ENCODE peak calls at places on chromosomes 7 and 10, in nine cellular contexts. One of them, this sample, is unnamed. For H3K4me1 and H3K9me3, the result is how much of the 10 kb centered on the place peaks cover.

GRCh38 chr7:32459767-32460166 is 30.4 kb downstream of the LSM5 start:
- DNase-seq in Peyer's patch: no peak
- DNase-seq in colonic mucosa: no peak
- DNase-seq in lower lobe of right lung: no peak
- DNase-seq in ascending aorta: no peak
- DNase-seq in heart right ventricle: no peak
- DNase-seq in keratinocyte: no peak
- DNase-seq in neural progenitor cell: no peak
- DNase-seq in IMR-90: no peak
- DNase-seq in this sample: no peak

GRCh38 chr10:79024716-79025112 is 44.1 kb upstream of the ZMIZ1 start:
- DNase-seq in heart right ventricle: no peak
- DNase-seq in colonic mucosa: no peak
- DNase-seq in keratinocyte: no peak
- DNase-seq in lower lobe of right lung: peak
- DNase-seq in Peyer's patch: no peak
- DNase-seq in neural progenitor cell: no peak
- DNase-seq in ascending aorta: no peak
- DNase-seq in IMR-90: no peak
- DNase-seq in this sample: no peak

GRCh38 chr7:101165075-101165957 is at the start of gene VGF:
- DNase-seq in IMR-90: peak
- DNase-seq in lower lobe of right lung: peak
- DNase-seq in neural progenitor cell: peak
- DNase-seq in ascending aorta: peak
- DNase-seq in Peyer's patch: peak
- DNase-seq in colonic mucosa: peak
- DNase-seq in keratinocyte: no peak
- DNase-seq in heart right ventricle: peak
- DNase-seq in this sample: peak

GRCh38 chr10:89535185-89536012 is at the start of gene SLC16A12:
- DNase-seq in keratinocyte: no peak
- DNase-seq in heart right ventricle: peak
- DNase-seq in colonic mucosa: no peak
- DNase-seq in Peyer's patch: no peak
- DNase-seq in ascending aorta: no peak
- DNase-seq in neural progenitor cell: peak
- DNase-seq in IMR-90: no peak
- DNase-seq in lower lobe of right lung: peak
- DNase-seq in this sample: no peak

GRCh38 chr10:104556831-104557230 is 84.3 kb upstream of the SORCS3 start:
- DNase-seq in keratinocyte: no peak
- DNase-seq in colonic mucosa: no peak
- DNase-seq in Peyer's patch: no peak
- DNase-seq in IMR-90: no peak
- DNase-seq in neural progenitor cell: no peak
- DNase-seq in lower lobe of right lung: no peak
- DNase-seq in ascending aorta: no peak
- DNase-seq in heart right ventricle: no peak
- DNase-seq in this sample: no peak

GRCh38 chr7:1112625-1113547 is 25.0 kb downstream of the GPER1 start:
- DNase-seq in lower lobe of right lung: peak
- DNase-seq in IMR-90: no peak
- DNase-seq in colonic mucosa: no peak
- DNase-seq in keratinocyte: no peak
- DNase-seq in neural progenitor cell: no peak
- DNase-seq in ascending aorta: no peak
- DNase-seq in Peyer's patch: no peak
- DNase-seq in heart right ventricle: no peak
- DNase-seq in this sample: no peak

GRCh38 chr7:29414216-29414615 is 149.4 kb upstream of the PRR15 start:
- DNase-seq in lower lobe of right lung: no peak
- DNase-seq in colonic mucosa: no peak
- DNase-seq in keratinocyte: no peak
- DNase-seq in IMR-90: no peak
- DNase-seq in Peyer's patch: no peak
- DNase-seq in ascending aorta: no peak
- DNase-seq in neural progenitor cell: no peak
- DNase-seq in heart right ventricle: no peak
- DNase-seq in this sample: no peak

GRCh38 chr7:115911466-115911865 is 119.1 kb downstream of the TFEC start:
- DNase-seq in keratinocyte: no peak
- DNase-seq in IMR-90: peak
- DNase-seq in Peyer's patch: no peak
- DNase-seq in colonic mucosa: no peak
- DNase-seq in lower lobe of right lung: no peak
- DNase-seq in neural progenitor cell: no peak
- DNase-seq in ascending aorta: no peak
- DNase-seq in heart right ventricle: no peak
- DNase-seq in this sample: no peak

GRCh38 chr10:5945561-5946418 is 31.6 kb downstream of the IL15RA start:
- DNase-seq in heart right ventricle: peak
- DNase-seq in neural progenitor cell: no peak
- DNase-seq in colonic mucosa: peak
- DNase-seq in ascending aorta: peak
- DNase-seq in Peyer's patch: peak
- DNase-seq in lower lobe of right lung: peak
- DNase-seq in keratinocyte: no peak
- DNase-seq in IMR-90: peak
- DNase-seq in this sample: no peak

GRCh38 chr10:128144547-128144946 is 18.3 kb upstream of the MKI67 start:
- DNase-seq in Peyer's patch: no peak
- DNase-seq in heart right ventricle: no peak
- DNase-seq in IMR-90: no peak
- DNase-seq in neural progenitor cell: no peak
- DNase-seq in keratinocyte: no peak
- DNase-seq in lower lobe of right lung: no peak
- DNase-seq in colonic mucosa: no peak
- DNase-seq in ascending aorta: no peak
- DNase-seq in this sample: no peak

GRCh38 chr7:69598487-69599148 is 343 bp downstream of the AUTS2 start:
- DNase-seq in neural progenitor cell: peak
- DNase-seq in Peyer's patch: no peak
- DNase-seq in lower lobe of right lung: no peak
- DNase-seq in heart right ventricle: peak
- DNase-seq in ascending aorta: no peak
- DNase-seq in colonic mucosa: peak
- DNase-seq in IMR-90: no peak
- DNase-seq in keratinocyte: no peak
- DNase-seq in this sample: no peak

GRCh38 chr7:71504697-71505441 is 372.9 kb downstream of the GALNT17 start:
- DNase-seq in colonic mucosa: no peak
- DNase-seq in ascending aorta: no peak
- DNase-seq in heart right ventricle: no peak
- DNase-seq in keratinocyte: no peak
- DNase-seq in Peyer's patch: no peak
- DNase-seq in IMR-90: no peak
- DNase-seq in lower lobe of right lung: no peak
- DNase-seq in neural progenitor cell: peak
- DNase-seq in this sample: no peak

GRCh38 chr10:26488344-26488743 is 50.2 kb downstream of the APBB1IP start:
- DNase-seq in neural progenitor cell: no peak
- DNase-seq in lower lobe of right lung: no peak
- DNase-seq in heart right ventricle: no peak
- DNase-seq in keratinocyte: no peak
- DNase-seq in colonic mucosa: no peak
- DNase-seq in IMR-90: no peak
- DNase-seq in Peyer's patch: no peak
- DNase-seq in ascending aorta: no peak
- DNase-seq in this sample: no peak

GRCh38 chr10:27153855-27154198 is 357 bp downstream of the YME1L1 start:
- DNase-seq in Peyer's patch: peak
- DNase-seq in keratinocyte: no peak
- DNase-seq in colonic mucosa: no peak
- DNase-seq in ascending aorta: no peak
- DNase-seq in heart right ventricle: no peak
- DNase-seq in IMR-90: peak
- DNase-seq in neural progenitor cell: peak
- DNase-seq in lower lobe of right lung: no peak
- DNase-seq in this sample: no peak

GRCh38 chr10:36254191-36254590 is 612.1 kb upstream of the FZD8 start:
- DNase-seq in ascending aorta: no peak
- DNase-seq in keratinocyte: peak
- DNase-seq in lower lobe of right lung: peak
- DNase-seq in IMR-90: peak
- DNase-seq in colonic mucosa: peak
- DNase-seq in Peyer's patch: peak
- DNase-seq in heart right ventricle: peak
- DNase-seq in neural progenitor cell: no peak
- DNase-seq in this sample: no peak

GRCh38 chr7:74164985-74165456 is 9.1 kb upstream of the EIF4H start:
- DNase-seq in lower lobe of right lung: no peak
- DNase-seq in IMR-90: peak
- DNase-seq in neural progenitor cell: peak
- DNase-seq in keratinocyte: no peak
- DNase-seq in Peyer's patch: no peak
- DNase-seq in colonic mucosa: no peak
- DNase-seq in ascending aorta: no peak
- DNase-seq in heart right ventricle: no peak
- DNase-seq in this sample: no peak

GRCh38 chr7:34720289-34720688 is 62.3 kb downstream of the NPSR1 start:
- DNase-seq in heart right ventricle: no peak
- DNase-seq in ascending aorta: no peak
- DNase-seq in keratinocyte: no peak
- DNase-seq in neural progenitor cell: no peak
- DNase-seq in colonic mucosa: no peak
- DNase-seq in IMR-90: no peak
- DNase-seq in Peyer's patch: no peak
- DNase-seq in lower lobe of right lung: no peak
- DNase-seq in this sample: no peak

GRCh38 chr7:96709381-96710228 is at the start of gene SEM1:
- DNase-seq in colonic mucosa: peak
- DNase-seq in ascending aorta: peak
- DNase-seq in keratinocyte: no peak
- DNase-seq in lower lobe of right lung: peak
- DNase-seq in heart right ventricle: peak
- DNase-seq in Peyer's patch: peak
- DNase-seq in neural progenitor cell: peak
- DNase-seq in IMR-90: peak
- DNase-seq in this sample: peak

GRCh38 chr7:112453505-112454171 is 3.4 kb downstream of the IFRD1 start:
- DNase-seq in ascending aorta: no peak
- DNase-seq in keratinocyte: no peak
- DNase-seq in lower lobe of right lung: no peak
- DNase-seq in heart right ventricle: no peak
- DNase-seq in neural progenitor cell: no peak
- DNase-seq in IMR-90: peak
- DNase-seq in Peyer's patch: no peak
- DNase-seq in colonic mucosa: no peak
- DNase-seq in this sample: no peak

GRCh38 chr10:86411281-86411841 is 44.8 kb upstream of the GRID1 start:
- DNase-seq in ascending aorta: no peak
- DNase-seq in IMR-90: peak
- DNase-seq in lower lobe of right lung: no peak
- DNase-seq in Peyer's patch: peak
- DNase-seq in heart right ventricle: peak
- DNase-seq in keratinocyte: no peak
- DNase-seq in colonic mucosa: peak
- DNase-seq in neural progenitor cell: no peak
- DNase-seq in this sample: no peak

GRCh38 chr10:29482591-29483421 is 152.0 kb downstream of the SVIL start:
- DNase-seq in keratinocyte: no peak
- DNase-seq in neural progenitor cell: peak
- DNase-seq in ascending aorta: no peak
- DNase-seq in heart right ventricle: no peak
- DNase-seq in IMR-90: peak
- DNase-seq in colonic mucosa: no peak
- DNase-seq in Peyer's patch: no peak
- DNase-seq in lower lobe of right lung: no peak
- DNase-seq in this sample: no peak

GRCh38 chr10:480928-481551 is 208.4 kb downstream of the DIP2C start:
- DNase-seq in neural progenitor cell: no peak
- DNase-seq in Peyer's patch: no peak
- DNase-seq in IMR-90: peak
- DNase-seq in colonic mucosa: peak
- DNase-seq in heart right ventricle: no peak
- DNase-seq in lower lobe of right lung: no peak
- DNase-seq in ascending aorta: no peak
- DNase-seq in keratinocyte: no peak
- DNase-seq in this sample: no peak

GRCh38 chr10:58856508-58857240 is 319.8 kb upstream of the PHYHIPL start:
- DNase-seq in heart right ventricle: peak
- DNase-seq in colonic mucosa: no peak
- DNase-seq in ascending aorta: peak
- DNase-seq in keratinocyte: peak
- DNase-seq in lower lobe of right lung: no peak
- DNase-seq in IMR-90: peak
- DNase-seq in neural progenitor cell: peak
- DNase-seq in Peyer's patch: no peak
- DNase-seq in this sample: no peak

GRCh38 chr7:64849924-64850499 is 53.1 kb upstream of the ZNF273 start:
- DNase-seq in lower lobe of right lung: no peak
- DNase-seq in colonic mucosa: no peak
- DNase-seq in IMR-90: no peak
- DNase-seq in heart right ventricle: no peak
- DNase-seq in ascending aorta: no peak
- DNase-seq in neural progenitor cell: no peak
- DNase-seq in Peyer's patch: no peak
- DNase-seq in keratinocyte: no peak
- DNase-seq in this sample: no peak
- H3K4me3 ChIP-seq in lower lobe of right lung: no peak
- H3K4me3 ChIP-seq in colonic mucosa: no peak
- H3K4me3 ChIP-seq in IMR-90: no peak
- H3K4me3 ChIP-seq in heart right ventricle: no peak
- H3K4me3 ChIP-seq in ascending aorta: no peak
- H3K4me3 ChIP-seq in neural progenitor cell: no peak
- H3K4me3 ChIP-seq in Peyer's patch: no peak
- H3K4me3 ChIP-seq in keratinocyte: peak
- H3K4me3 ChIP-seq in this sample: no peak

GRCh38 chr10:22321831-22322662 is 1.1 kb downstream of the BMI1 start:
- DNase-seq in IMR-90: no peak
- DNase-seq in Peyer's patch: peak
- DNase-seq in heart right ventricle: no peak
- DNase-seq in neural progenitor cell: peak
- DNase-seq in ascending aorta: no peak
- DNase-seq in keratinocyte: no peak
- DNase-seq in lower lobe of right lung: peak
- DNase-seq in colonic mucosa: peak
- DNase-seq in this sample: no peak
- H3K4me1 ChIP-seq in IMR-90: under half
- H3K4me1 ChIP-seq in Peyer's patch: half or more
- H3K4me1 ChIP-seq in heart right ventricle: under half
- H3K4me1 ChIP-seq in neural progenitor cell: under half
- H3K4me1 ChIP-seq in ascending aorta: under half
- H3K4me1 ChIP-seq in keratinocyte: under half
- H3K4me1 ChIP-seq in lower lobe of right lung: half or more
- H3K4me1 ChIP-seq in colonic mucosa: under half
- H3K4me1 ChIP-seq in this sample: under half

GRCh38 chr7:68146970-68147369 is 1150.3 kb downstream of the TYW1 start:
- DNase-seq in heart right ventricle: no peak
- DNase-seq in colonic mucosa: no peak
- DNase-seq in Peyer's patch: no peak
- DNase-seq in IMR-90: no peak
- DNase-seq in ascending aorta: no peak
- DNase-seq in keratinocyte: no peak
- DNase-seq in neural progenitor cell: no peak
- DNase-seq in lower lobe of right lung: no peak
- DNase-seq in this sample: no peak
- H3K9me3 ChIP-seq in heart right ventricle: under half
- H3K9me3 ChIP-seq in colonic mucosa: under half
- H3K9me3 ChIP-seq in Peyer's patch: under half
- H3K9me3 ChIP-seq in IMR-90: under half
- H3K9me3 ChIP-seq in ascending aorta: under half
- H3K9me3 ChIP-seq in keratinocyte: under half
- H3K9me3 ChIP-seq in neural progenitor cell: under half
- H3K9me3 ChIP-seq in lower lobe of right lung: under half
- H3K9me3 ChIP-seq in this sample: under half

GRCh38 chr7:6578114-6579084 is 1.1 kb downstream of the ZDHHC4 start:
- DNase-seq in colonic mucosa: no peak
- DNase-seq in Peyer's patch: no peak
- DNase-seq in neural progenitor cell: no peak
- DNase-seq in IMR-90: peak
- DNase-seq in keratinocyte: no peak
- DNase-seq in heart right ventricle: no peak
- DNase-seq in lower lobe of right lung: no peak
- DNase-seq in ascending aorta: no peak
- DNase-seq in this sample: no peak
- H3K4me3 ChIP-seq in colonic mucosa: peak
- H3K4me3 ChIP-seq in Peyer's patch: peak
- H3K4me3 ChIP-seq in neural progenitor cell: peak
- H3K4me3 ChIP-seq in IMR-90: no peak
- H3K4me3 ChIP-seq in keratinocyte: peak
- H3K4me3 ChIP-seq in heart right ventricle: peak
- H3K4me3 ChIP-seq in lower lobe of right lung: peak
- H3K4me3 ChIP-seq in ascending aorta: peak
- H3K4me3 ChIP-seq in this sample: no peak